ENCODE peak calls at places on chromosomes 7 and 10, in four cellular contexts. One of them, this sample, is unnamed.

GRCh38 chr7:19116121-19117080 is 1.0 kb downstream of the TWIST1 start:
- DNase-seq in heart left ventricle: peak
- DNase-seq in breast epithelium: no peak
- DNase-seq in upper lobe of left lung: peak
- DNase-seq in this sample: no peak

GRCh38 chr10:11793762-11794479 is 29.2 kb upstream of the PROSER2 start:
- DNase-seq in breast epithelium: no peak
- DNase-seq in heart left ventricle: no peak
- DNase-seq in upper lobe of left lung: peak
- DNase-seq in this sample: no peak

GRCh38 chr10:34814228-34815173 is 595 bp downstream of the PARD3 start:
- DNase-seq in breast epithelium: no peak
- DNase-seq in heart left ventricle: peak
- DNase-seq in upper lobe of left lung: peak
- DNase-seq in this sample: peak

GRCh38 chr7:139693651-139694388 is 84.0 kb downstream of the HIPK2 start:
- DNase-seq in heart left ventricle: no peak
- DNase-seq in upper lobe of left lung: no peak
- DNase-seq in breast epithelium: no peak
- DNase-seq in this sample: no peak

GRCh38 chr7:55369427-55369826 is 4.3 kb downstream of the LANCL2 start:
- DNase-seq in upper lobe of left lung: no peak
- DNase-seq in breast epithelium: no peak
- DNase-seq in heart left ventricle: no peak
- DNase-seq in this sample: no peak

GRCh38 chr10:58467931-58468635 is 44.6 kb upstream of the BICC1 start:
- DNase-seq in heart left ventricle: no peak
- DNase-seq in breast epithelium: no peak
- DNase-seq in upper lobe of left lung: no peak
- DNase-seq in this sample: no peak

GRCh38 chr7:28488061-28488791 is 75.9 kb downstream of the CREB5 start:
- DNase-seq in upper lobe of left lung: no peak
- DNase-seq in breast epithelium: no peak
- DNase-seq in heart left ventricle: no peak
- DNase-seq in this sample: no peak

GRCh38 chr10:131924982-131925649 is 24.3 kb downstream of the PPP2R2D start:
- DNase-seq in breast epithelium: no peak
- DNase-seq in upper lobe of left lung: no peak
- DNase-seq in heart left ventricle: no peak
- DNase-seq in this sample: no peak

GRCh38 chr7:66641526-66641871 is 12.8 kb downstream of the KCTD7 start:
- DNase-seq in upper lobe of left lung: no peak
- DNase-seq in heart left ventricle: no peak
- DNase-seq in breast epithelium: no peak
- DNase-seq in this sample: no peak

GRCh38 chr7:158094671-158095256 is 492.9 kb downstream of the PTPRN2 start:
- DNase-seq in upper lobe of left lung: no peak
- DNase-seq in breast epithelium: no peak
- DNase-seq in heart left ventricle: no peak
- DNase-seq in this sample: peak

GRCh38 chr10:124213471-124213870 is 120.1 kb upstream of the CHST15 start:
- DNase-seq in upper lobe of left lung: no peak
- DNase-seq in heart left ventricle: no peak
- DNase-seq in breast epithelium: no peak
- DNase-seq in this sample: no peak

GRCh38 chr10:75240329-75240728 is 4.6 kb upstream of the COMTD1 start:
- DNase-seq in heart left ventricle: no peak
- DNase-seq in upper lobe of left lung: no peak
- DNase-seq in breast epithelium: no peak
- DNase-seq in this sample: no peak

GRCh38 chr7:130425798-130426197 is 15.0 kb downstream of the CEP41 start:
- DNase-seq in upper lobe of left lung: no peak
- DNase-seq in heart left ventricle: no peak
- DNase-seq in breast epithelium: no peak
- DNase-seq in this sample: no peak

GRCh38 chr10:34427911-34428216 is 387.2 kb downstream of the PARD3 start:
- DNase-seq in heart left ventricle: no peak
- DNase-seq in upper lobe of left lung: no peak
- DNase-seq in breast epithelium: no peak
- DNase-seq in this sample: no peak

DNA sequence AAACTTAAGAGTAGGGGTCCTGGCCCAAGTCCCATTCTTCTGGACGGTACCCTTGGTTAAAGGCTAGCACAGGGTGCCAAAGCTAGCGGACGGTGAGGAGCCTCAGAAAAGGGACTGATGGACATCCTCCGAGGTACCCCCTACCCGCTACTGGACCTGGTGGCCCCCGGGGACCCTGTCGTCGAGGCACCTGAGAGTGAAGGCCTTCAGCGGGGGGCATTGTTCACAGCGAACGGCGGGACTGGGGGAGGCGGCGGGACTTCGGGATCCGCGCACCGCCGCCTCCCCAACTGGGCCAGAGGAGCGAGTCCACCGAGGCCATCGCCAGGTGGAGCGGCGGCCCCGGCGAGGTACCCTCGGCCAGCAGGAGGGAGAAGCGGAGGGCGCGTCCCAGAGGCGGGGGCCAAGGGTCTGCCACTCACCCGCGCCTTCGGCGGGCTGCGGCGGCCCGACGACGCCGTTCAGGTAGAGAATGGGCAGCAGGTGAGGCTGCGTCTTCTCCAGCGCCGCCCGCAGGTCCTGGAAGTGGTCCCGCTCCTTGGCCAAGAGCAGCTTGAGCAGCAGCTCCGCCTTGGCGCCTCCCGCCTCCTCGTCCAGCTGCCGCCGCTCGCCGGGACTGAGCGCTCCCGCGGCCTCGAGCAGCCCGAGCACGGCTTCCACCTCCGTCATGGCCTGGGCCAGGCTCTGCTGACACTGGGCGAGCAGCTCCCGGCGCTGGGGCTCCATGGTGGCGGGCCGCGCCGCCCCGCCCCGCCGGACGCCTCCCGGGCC is 575 bp downstream of the DLG5 start:
- DNase-seq in breast epithelium: peak
- DNase-seq in heart left ventricle: peak
- DNase-seq in upper lobe of left lung: peak
- DNase-seq in this sample: peak
- TF ChIP-seq POLR2A in breast epithelium: no peak
- TF ChIP-seq POLR2A in heart left ventricle: no peak
- TF ChIP-seq POLR2A in upper lobe of left lung: no peak
- TF ChIP-seq POLR2A in this sample: no peak

GRCh38 chr10:118754556-118755423 is at the start of gene CACUL1:
- DNase-seq in upper lobe of left lung: peak
- DNase-seq in breast epithelium: peak
- DNase-seq in heart left ventricle: peak
- DNase-seq in this sample: peak

GRCh38 chr10:118751272-118751671 is 3.5 kb downstream of the CACUL1 start:
- DNase-seq in heart left ventricle: no peak
- DNase-seq in upper lobe of left lung: no peak
- DNase-seq in breast epithelium: no peak
- DNase-seq in this sample: no peak

GRCh38 chr10:118752401-118752800 is 2.4 kb downstream of the CACUL1 start:
- DNase-seq in upper lobe of left lung: no peak
- DNase-seq in breast epithelium: no peak
- DNase-seq in heart left ventricle: no peak
- DNase-seq in this sample: no peak

GRCh38 chr10:118753331-118753730 is 1.4 kb downstream of the CACUL1 start:
- DNase-seq in heart left ventricle: no peak
- DNase-seq in breast epithelium: no peak
- DNase-seq in upper lobe of left lung: no peak
- DNase-seq in this sample: no peak

DNA sequence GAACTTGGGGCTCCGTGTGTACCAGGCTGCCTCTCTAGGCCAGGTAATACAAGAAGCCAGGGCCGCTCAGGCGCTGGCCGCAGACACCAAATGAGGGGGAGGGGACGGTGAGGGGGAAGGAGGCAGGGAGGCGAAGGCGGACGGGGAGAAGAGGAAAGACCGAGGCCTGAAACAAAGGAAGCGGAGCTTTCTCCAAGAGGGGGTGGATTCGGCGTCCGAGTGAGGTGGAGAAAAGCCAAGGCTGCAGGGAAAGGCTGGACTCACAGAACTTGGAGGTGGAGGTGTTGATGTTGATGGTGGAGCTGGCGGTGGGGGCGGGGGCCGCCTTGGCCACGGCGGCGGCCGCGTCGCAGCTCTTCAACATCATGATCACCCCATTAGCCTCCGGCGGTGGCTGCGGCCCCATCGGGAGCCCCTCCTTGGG is 626 bp downstream of the CACUL1 start:
- DNase-seq in breast epithelium: peak
- DNase-seq in upper lobe of left lung: peak
- DNase-seq in heart left ventricle: peak
- DNase-seq in this sample: peak
- TF ChIP-seq POLR2A in breast epithelium: no peak
- TF ChIP-seq POLR2A in upper lobe of left lung: no peak
- TF ChIP-seq POLR2A in heart left ventricle: no peak
- TF ChIP-seq POLR2A in this sample: no peak

GRCh38 chr7:88759216-88759955 is at the start of gene ZNF804B:
- DNase-seq in breast epithelium: no peak
- DNase-seq in heart left ventricle: no peak
- DNase-seq in upper lobe of left lung: peak
- DNase-seq in this sample: no peak
- TF ChIP-seq POLR2A in breast epithelium: no peak
- TF ChIP-seq POLR2A in heart left ventricle: no peak
- TF ChIP-seq POLR2A in upper lobe of left lung: no peak
- TF ChIP-seq POLR2A in this sample: no peak

DNA sequence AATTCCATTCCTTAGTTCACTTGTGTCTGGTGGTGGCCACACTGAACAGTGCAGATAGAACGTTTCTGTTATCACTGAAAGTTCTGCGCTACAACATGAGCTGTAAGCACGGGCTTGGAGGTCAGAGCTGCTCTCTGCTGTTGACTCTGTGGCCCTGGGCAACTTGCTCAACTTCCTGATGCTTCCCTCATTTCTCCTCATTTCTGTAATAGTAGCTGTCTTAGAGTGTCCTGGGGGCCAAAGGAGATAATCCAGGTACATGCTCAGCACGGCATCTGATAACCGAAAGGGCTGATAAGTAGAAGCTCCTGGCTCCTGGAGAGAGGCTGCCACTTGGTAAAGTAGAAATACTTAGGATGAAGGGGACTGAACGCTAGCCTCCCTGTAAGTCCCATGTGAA is 92.3 kb upstream of the DUSP5 start:
- DNase-seq in breast epithelium: no peak
- DNase-seq in heart left ventricle: no peak
- DNase-seq in upper lobe of left lung: no peak
- DNase-seq in this sample: no peak
- TF ChIP-seq POLR2A in breast epithelium: no peak
- TF ChIP-seq POLR2A in heart left ventricle: no peak
- TF ChIP-seq POLR2A in upper lobe of left lung: no peak
- TF ChIP-seq POLR2A in this sample: no peak

DNA sequence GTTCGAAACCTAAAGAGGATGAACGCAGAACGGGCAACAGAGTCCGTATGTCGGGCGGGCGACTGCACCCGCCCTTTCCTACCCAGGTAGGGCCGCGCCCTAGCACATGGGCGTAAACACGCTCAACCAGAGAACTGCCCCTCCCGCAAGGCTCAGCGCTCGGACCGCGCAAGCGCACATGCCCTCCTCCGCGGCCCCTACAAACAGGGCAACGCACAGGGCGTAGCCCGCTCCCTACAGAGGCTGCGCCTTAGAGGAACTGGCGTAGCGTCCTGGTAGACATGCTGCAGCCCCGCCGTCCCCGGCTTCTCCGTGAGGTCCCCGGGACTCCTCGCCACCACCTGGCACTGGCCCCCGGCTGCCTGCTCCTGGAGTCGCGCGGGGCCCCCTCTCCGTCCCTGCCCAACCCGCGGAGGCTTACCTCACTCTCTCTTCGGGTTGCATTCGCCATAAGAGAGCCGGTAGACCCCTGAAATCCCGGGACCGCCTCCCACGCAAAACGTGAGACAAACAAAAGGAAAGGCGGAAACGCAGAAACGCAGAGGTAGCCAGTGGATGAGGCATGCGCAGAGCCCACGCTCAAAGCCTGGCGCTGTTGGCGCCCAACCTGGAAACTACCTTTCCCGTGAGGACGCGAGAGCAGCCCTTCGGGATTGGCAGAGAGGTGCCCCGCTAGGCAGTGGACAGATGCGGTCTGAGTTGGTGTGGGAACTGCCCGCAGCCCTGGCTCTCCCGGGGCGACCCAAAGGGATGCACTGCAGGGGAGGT is at the start of gene ZNF33B:
- DNase-seq in heart left ventricle: peak
- DNase-seq in breast epithelium: peak
- DNase-seq in upper lobe of left lung: peak
- DNase-seq in this sample: peak
- TF ChIP-seq POLR2A in heart left ventricle: peak
- TF ChIP-seq POLR2A in breast epithelium: peak
- TF ChIP-seq POLR2A in upper lobe of left lung: peak
- TF ChIP-seq POLR2A in this sample: peak

GRCh38 chr7:41459183-41459582 is 243.7 kb downstream of the INHBA start:
- DNase-seq in upper lobe of left lung: no peak
- DNase-seq in breast epithelium: no peak
- DNase-seq in heart left ventricle: no peak
- DNase-seq in this sample: no peak
- TF ChIP-seq POLR2A in upper lobe of left lung: no peak
- TF ChIP-seq POLR2A in breast epithelium: no peak
- TF ChIP-seq POLR2A in heart left ventricle: no peak
- TF ChIP-seq POLR2A in this sample: no peak

This sample was measured in Peyer's patch.